ENCODE peak calls at places on chromosomes 1 and 21, in ten cellular contexts. K is fibroblast of mammary gland; N is RPMI7951; Z is aorta; I is heart right ventricle; D is activated gamma-delta T cell treated with Interleukin-2 at 50 U/mL for 16 hours; J is activated CD8-positive, alpha-beta memory T cell treated with anti-CD3 and anti-CD28 coated beads, Interleukin-2, amount 50 U/mL, for 4 hours; F is GM12878; M is HT1080; U is esophagus squamous epithelium. X is an unnamed sample.

GRCh38 chr1:100353073-100353801 is 931 bp downstream of the CDC14A start:
- DNase-seq in K (peak), N (peak), Z (no peak), I (peak), D (peak), J (no peak), F (peak), M (no peak), U (peak), X (no peak)

GRCh38 chr1:53061123-53061858 is 722 bp upstream of the PODN start:
- DNase-seq in K (no peak), N (no peak), Z (peak), I (no peak), D (no peak), J (no peak), F (no peak), M (no peak), U (no peak), X (no peak)

GRCh38 chr1:115453666-115454065 is 115.6 kb upstream of the NGF start:
- DNase-seq in K (peak), N (no peak), Z (no peak), I (no peak), D (no peak), J (no peak), F (no peak), M (no peak), U (no peak), X (no peak)

GRCh38 chr21:26815197-26815596 is 30.0 kb downstream of the ADAMTS1 start:
- DNase-seq in K (no peak), N (no peak), Z (no peak), I (no peak), D (no peak), J (no peak), F (no peak), M (no peak), U (no peak), X (no peak)

GRCh38 chr1:105100102-105100501 is 1350.4 kb downstream of the AMY1C start:
- DNase-seq in K (no peak), N (no peak), Z (no peak), I (no peak), D (no peak), J (no peak), F (no peak), M (no peak), U (no peak), X (no peak)

GRCh38 chr21:35284199-35284598 is 235.1 kb upstream of the RUNX1 start:
- DNase-seq in K (peak), N (peak), Z (no peak), I (peak), D (no peak), J (no peak), F (no peak), M (no peak), U (no peak), X (no peak)

GRCh38 chr1:241376711-241377110 is 19.7 kb upstream of the RGS7 start:
- DNase-seq in K (no peak), N (no peak), Z (no peak), I (no peak), D (no peak), J (no peak), F (no peak), M (no peak), U (no peak), X (no peak)

GRCh38 chr1:29465755-29466154 is 229.4 kb downstream of the PTPRU start:
- DNase-seq in K (peak), N (peak), Z (no peak), I (no peak), D (no peak), J (no peak), F (no peak), M (no peak), U (no peak), X (peak)

GRCh38 chr1:110554871-110555801 is 36.2 kb upstream of the KCNA10 start:
- DNase-seq in K (peak), N (peak), Z (peak), I (peak), D (peak), J (peak), F (no peak), M (no peak), U (no peak), X (no peak)

GRCh38 chr1:241525026-241525425 is 5.5 kb upstream of the FH start:
- DNase-seq in K (no peak), N (no peak), Z (no peak), I (no peak), D (no peak), J (no peak), F (no peak), M (no peak), U (no peak), X (no peak)

GRCh38 chr1:226656601-226657277 is 82.3 kb downstream of the ITPKB start:
- DNase-seq in K (peak), N (peak), Z (peak), I (no peak), D (no peak), J (no peak), F (no peak), M (peak), U (no peak), X (peak)

GRCh38 chr1:181423301-181423918 is 59.9 kb upstream of the CACNA1E start:
- DNase-seq in K (peak), N (peak), Z (no peak), I (no peak), D (peak), J (peak), F (no peak), M (peak), U (no peak), X (peak)

GRCh38 chr1:236608930-236609726 is 4.8 kb upstream of the HEATR1 start:
- DNase-seq in K (peak), N (peak), Z (peak), I (peak), D (no peak), J (no peak), F (no peak), M (peak), U (no peak), X (peak)

GRCh38 chr1:197598935-197599334 is 176.3 kb downstream of the DENND1B start:
- DNase-seq in K (no peak), N (no peak), Z (no peak), I (no peak), D (no peak), J (no peak), F (no peak), M (no peak), U (no peak), X (no peak)

GRCh38 chr1:2258996-2259395 is 30.9 kb downstream of the SKI start:
- DNase-seq in K (no peak), N (no peak), Z (no peak), I (no peak), D (peak), J (peak), F (no peak), M (no peak), U (no peak), X (no peak)

GRCh38 chr1:62229932-62230331 is 35.3 kb downstream of the L1TD1 start:
- DNase-seq in K (no peak), N (no peak), Z (no peak), I (no peak), D (no peak), J (no peak), F (no peak), M (no peak), U (no peak), X (no peak)

GRCh38 chr1:162136760-162137537 is 67.5 kb downstream of the NOS1AP start:
- DNase-seq in K (peak), N (peak), Z (no peak), I (no peak), D (no peak), J (no peak), F (no peak), M (peak), U (no peak), X (peak)

GRCh38 chr1:198986041-198986440 is 347.2 kb downstream of the PTPRC start:
- DNase-seq in K (peak), N (no peak), Z (no peak), I (no peak), D (no peak), J (no peak), F (no peak), M (no peak), U (no peak), X (no peak)

GRCh38 chr1:212980123-212980800 is 29.9 kb downstream of the VASH2 start:
- DNase-seq in K (peak), N (no peak), Z (no peak), I (peak), D (no peak), J (no peak), F (no peak), M (no peak), U (no peak), X (no peak)

GRCh38 chr1:221961532-221962292 is 219.8 kb upstream of the DUSP10 start:
- DNase-seq in K (peak), N (peak), Z (no peak), I (no peak), D (peak), J (peak), F (peak), M (peak), U (no peak), X (peak)

GRCh38 chr1:48917901-48918603 is 141.4 kb upstream of the BEND5 start:
- DNase-seq in K (no peak), N (no peak), Z (no peak), I (no peak), D (no peak), J (no peak), F (no peak), M (peak), U (no peak), X (peak)

GRCh38 chr1:25676488-25676887 is 59.9 kb downstream of the MAN1C1 start:
- DNase-seq in K (no peak), N (peak), Z (no peak), I (no peak), D (no peak), J (no peak), F (no peak), M (peak), U (no peak), X (peak)

GRCh38 chr1:3387401-3387800 is 67.1 kb upstream of the ARHGEF16 start:
- DNase-seq in K (no peak), N (no peak), Z (no peak), I (no peak), D (no peak), J (no peak), F (no peak), M (no peak), U (no peak), X (no peak)

GRCh38 chr1:63475761-63476160 is 47.3 kb downstream of the ITGB3BP start:
- DNase-seq in K (no peak), N (no peak), Z (no peak), I (no peak), D (no peak), J (no peak), F (no peak), M (peak), U (no peak), X (peak)

GRCh38 chr1:220908757-220909156 is 29.5 kb downstream of the HLX start:
- DNase-seq in K (peak), N (peak), Z (no peak), I (no peak), D (no peak), J (no peak), F (no peak), M (peak), U (no peak), X (no peak)

GRCh38 chr1:240190881-240191385 is 99.2 kb downstream of the FMN2 start:
- DNase-seq in K (peak), N (peak), Z (no peak), I (no peak), D (no peak), J (no peak), F (no peak), M (peak), U (no peak), X (peak)

GRCh38 chr1:6108937-6109636 is 63.4 kb downstream of the KCNAB2 start:
- DNase-seq in K (peak), N (peak), Z (peak), I (no peak), D (no peak), J (no peak), F (no peak), M (peak), U (no peak), X (peak)

GRCh38 chr1:195965036-195965435 is 643.2 kb downstream of the KCNT2 start:
- DNase-seq in K (no peak), N (no peak), Z (no peak), I (no peak), D (no peak), J (no peak), F (no peak), M (no peak), U (no peak), X (no peak)

GRCh38 chr21:45975017-45975595 is 6.5 kb upstream of the COL6A1 start:
- DNase-seq in K (peak), N (peak), Z (peak), I (peak), D (no peak), J (no peak), F (no peak), M (no peak), U (no peak), X (peak)

GRCh38 chr1:24929876-24930702 is at the start of gene RUNX3:
- DNase-seq in K (no peak), N (peak), Z (peak), I (no peak), D (peak), J (peak), F (peak), M (peak), U (peak), X (no peak)

GRCh38 chr21:35026617-35027557 is 22.2 kb downstream of the RUNX1 start:
- DNase-seq in K (no peak), N (peak), Z (peak), I (peak), D (peak), J (peak), F (no peak), M (no peak), U (no peak), X (peak)

GRCh38 chr1:53257454-53258081 is 19.2 kb upstream of the MAGOH start:
- DNase-seq in K (no peak), N (no peak), Z (no peak), I (no peak), D (no peak), J (no peak), F (no peak), M (no peak), U (no peak), X (no peak)

GRCh38 chr1:201499191-201499590 is 7.7 kb downstream of the CSRP1 start:
- DNase-seq in K (no peak), N (no peak), Z (no peak), I (no peak), D (no peak), J (no peak), F (no peak), M (no peak), U (no peak), X (no peak)

GRCh38 chr1:39462074-39462473 is 29.4 kb upstream of the BMP8A start:
- DNase-seq in K (peak), N (peak), Z (no peak), I (no peak), D (no peak), J (no peak), F (no peak), M (peak), U (no peak), X (peak)

X was measured in A172.